ENCODE peak calls at places on chromosomes 2 and 18, in six cellular contexts. M is activated CD8-positive, alpha-beta memory T cell treated with anti-CD3 and anti-CD28 coated beads for 1 hour; V is COR-L47; N is T-helper 17 cell; A is tibial artery; P is CD4-positive, CD25-positive, alpha-beta regulatory T cell. Z is an unnamed sample.

GRCh38 chr2:120586507-120587283 is 149.0 kb upstream of the GLI2 start:
- DNase-seq in M (no peak), V (no peak), N (no peak), A (no peak), P (no peak), Z (no peak)

GRCh38 chr2:136005462-136006205 is 20.2 kb upstream of the DARS1 start:
- DNase-seq in M (no peak), V (no peak), N (no peak), A (no peak), P (no peak), Z (no peak)

GRCh38 chr2:207163053-207163814 is 2.5 kb downstream of the KLF7 start:
- DNase-seq in M (no peak), V (no peak), N (no peak), A (no peak), P (peak; percentile 9), Z (no peak)

GRCh38 chr18:23972416-23972815 is 42.1 kb upstream of the TTC39C start:
- DNase-seq in M (no peak), V (no peak), N (no peak), A (no peak), P (peak; percentile 36), Z (no peak)

GRCh38 chr2:60634443-60634842 is 81.0 kb upstream of the BCL11A start:
- DNase-seq in M (no peak), V (no peak), N (no peak), A (no peak), P (no peak), Z (no peak)

GRCh38 chr2:12456293-12457151 is 260.2 kb upstream of the TRIB2 start:
- DNase-seq in M (peak; percentile 41), V (no peak), N (no peak), A (peak; percentile 96), P (peak; percentile 59), Z (peak; percentile 63)

GRCh38 chr2:75310915-75311314 is 111.6 kb upstream of the TACR1 start:
- DNase-seq in M (no peak), V (no peak), N (no peak), A (no peak), P (no peak), Z (no peak)

GRCh38 chr2:215841175-215841816 is 172.1 kb downstream of the MREG start:
- DNase-seq in M (no peak), V (no peak), N (no peak), A (no peak), P (no peak), Z (no peak)

GRCh38 chr2:17793293-17793692 is 23.0 kb upstream of the MSGN1 start:
- DNase-seq in M (no peak), V (no peak), N (no peak), A (no peak), P (no peak), Z (no peak)

GRCh38 chr2:39728941-39729351 is 50.1 kb downstream of the THUMPD2 start:
- DNase-seq in M (no peak), V (peak; percentile 34), N (no peak), A (no peak), P (no peak), Z (peak; percentile 21)

GRCh38 chr2:23432531-23432930 is 47.6 kb downstream of the KLHL29 start:
- DNase-seq in M (no peak), V (no peak), N (no peak), A (peak; percentile 37), P (no peak), Z (no peak)

GRCh38 chr2:19893520-19894134 is 8.2 kb downstream of the TTC32 start:
- DNase-seq in M (no peak), V (no peak), N (no peak), A (no peak), P (no peak), Z (no peak)

GRCh38 chr2:56314809-56315208 is 131.0 kb downstream of the CCDC85A start:
- DNase-seq in M (no peak), V (no peak), N (no peak), A (no peak), P (no peak), Z (no peak)

GRCh38 chr2:190036071-190036470 is 26.5 kb downstream of the MSTN start:
- DNase-seq in M (no peak), V (no peak), N (no peak), A (no peak), P (no peak), Z (no peak)

Z was measured in B cell.